ENCODE peak calls at places on chromosomes 11 and 22, in five cellular contexts. I is lower lobe of right lung, G is neural progenitor cell, B is AG04450, Z is brain microvascular endothelial cell. J is an unnamed sample.

GRCh38 chr22:29154364-29155048 is 51.2 kb upstream of the EMID1 start:
- DNase-seq in I (peak; percentile 86), G (peak; percentile 88), B (peak; percentile 15), Z (peak; percentile 44), J (peak; percentile 65)

GRCh38 chr22:49966716-49967332 is 6.3 kb downstream of the PIM3 start:
- DNase-seq in I (peak; percentile 87), G (peak; percentile 51), B (no peak), Z (no peak), J (no peak)

GRCh38 chr22:20728523-20729190 is 45.3 kb upstream of the SERPIND1 start:
- DNase-seq in I (no peak), G (no peak), B (no peak), Z (no peak), J (no peak)

GRCh38 chr11:18766015-18766414 is 25.6 kb downstream of the PTPN5 start:
- DNase-seq in I (no peak), G (no peak), B (no peak), Z (no peak), J (no peak)

GRCh38 chr11:107819361-107820014 is 39.1 kb downstream of the SLC35F2 start:
- DNase-seq in I (no peak), G (no peak), B (no peak), Z (peak; percentile 40), J (peak; percentile 17)

GRCh38 chr11:48081151-48082010 is 101.0 kb downstream of the PTPRJ start:
- DNase-seq in I (peak; percentile 51), G (no peak), B (no peak), Z (peak; percentile 68), J (peak; percentile 81)

GRCh38 chr11:59173080-59173963 is 1.4 kb downstream of the DTX4 start:
- DNase-seq in I (peak; percentile 64), G (peak; percentile 90), B (no peak), Z (no peak), J (peak; percentile 43)

GRCh38 chr11:102724904-102725515 is at the start of gene MMP8:
- DNase-seq in I (no peak), G (no peak), B (no peak), Z (peak; percentile 19), J (no peak)

GRCh38 chr11:16364250-16364649 is 7.9 kb upstream of the SOX6 start:
- DNase-seq in I (no peak), G (no peak), B (no peak), Z (no peak), J (no peak)

GRCh38 chr11:119340335-119341221 is at the start of gene C1QTNF5:
- DNase-seq in I (peak; percentile 77), G (peak; percentile 66), B (no peak), Z (no peak), J (peak; percentile 39)

GRCh38 chr11:130029137-130029536 is 26.5 kb upstream of the PRDM10 start:
- DNase-seq in I (no peak), G (peak; percentile 28), B (no peak), Z (no peak), J (no peak)

GRCh38 chr11:124897681-124898680 is at the start of gene ROBO4:
- DNase-seq in I (no peak), G (no peak), B (peak; percentile 66), Z (peak; percentile 91), J (peak; percentile 97)

GRCh38 chr11:17511571-17511970 is 32.6 kb downstream of the USH1C start:
- DNase-seq in I (no peak), G (no peak), B (no peak), Z (no peak), J (no peak)

DNA sequence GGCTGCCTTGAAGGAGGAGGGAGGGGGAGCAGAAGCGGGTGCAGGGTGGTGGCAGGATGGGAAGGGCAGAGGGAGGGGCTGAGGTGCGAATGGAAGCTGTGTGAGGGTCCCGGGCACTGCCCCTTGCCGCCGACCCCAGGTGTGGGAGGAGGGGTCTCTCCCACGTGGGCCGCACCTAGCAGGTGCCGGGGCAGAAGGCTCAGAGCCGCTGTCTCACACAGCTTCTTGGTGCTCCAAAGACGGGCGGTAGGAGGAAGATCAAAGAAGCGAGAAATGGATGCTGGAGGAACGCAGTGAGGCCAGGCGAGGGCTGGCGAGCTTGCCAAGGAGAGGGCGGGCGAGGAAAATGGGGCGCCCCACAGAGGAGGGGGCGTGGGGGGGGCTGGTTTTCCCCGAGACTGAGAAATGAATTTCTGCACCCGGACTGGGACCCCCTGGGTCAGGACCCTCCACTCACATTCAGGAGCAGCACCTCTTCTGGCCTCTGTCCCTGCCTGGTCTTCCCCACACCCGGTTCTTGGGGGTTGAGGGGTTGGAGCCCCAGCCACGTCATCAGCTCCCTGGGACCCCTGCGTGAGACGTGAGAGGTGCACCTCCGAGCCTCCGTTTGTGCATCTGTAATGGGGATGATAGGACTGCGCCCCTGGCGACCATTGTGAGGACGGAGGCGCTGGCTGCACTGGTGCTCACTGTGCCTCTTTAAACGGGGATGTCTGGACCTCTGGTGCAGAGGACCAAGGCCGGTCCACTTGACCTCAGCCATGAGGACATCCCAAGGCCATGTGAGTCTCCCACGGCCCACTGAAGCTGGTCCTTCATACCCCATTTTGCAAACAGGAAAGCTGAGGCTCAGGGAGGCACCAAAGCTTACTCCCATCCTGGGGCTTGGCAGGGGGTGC is 16.8 kb downstream of the LSP1 start:
- DNase-seq in I (peak; percentile 39), G (peak; percentile 30), B (no peak), Z (no peak), J (no peak)
- TF ChIP-seq CTCF in I (no peak), G (peak; percentile 37), B (peak; percentile 20), Z (peak; percentile 34), J (peak; percentile 46)

GRCh38 chr11:4090258-4090657 is 4.3 kb upstream of the RRM1 start:
- DNase-seq in I (no peak), G (no peak), B (no peak), Z (no peak), J (no peak)

GRCh38 chr11:4086584-4087353 is 7.8 kb upstream of the RRM1 start:
- DNase-seq in I (no peak), G (no peak), B (no peak), Z (no peak), J (no peak)

GRCh38 chr11:4084406-4084805 is 10.2 kb upstream of the RRM1 start:
- DNase-seq in I (no peak), G (peak; percentile 45), B (no peak), Z (no peak), J (no peak)

GRCh38 chr11:4085575-4085974 is 9.0 kb upstream of the RRM1 start:
- DNase-seq in I (no peak), G (no peak), B (no peak), Z (no peak), J (no peak)

DNA sequence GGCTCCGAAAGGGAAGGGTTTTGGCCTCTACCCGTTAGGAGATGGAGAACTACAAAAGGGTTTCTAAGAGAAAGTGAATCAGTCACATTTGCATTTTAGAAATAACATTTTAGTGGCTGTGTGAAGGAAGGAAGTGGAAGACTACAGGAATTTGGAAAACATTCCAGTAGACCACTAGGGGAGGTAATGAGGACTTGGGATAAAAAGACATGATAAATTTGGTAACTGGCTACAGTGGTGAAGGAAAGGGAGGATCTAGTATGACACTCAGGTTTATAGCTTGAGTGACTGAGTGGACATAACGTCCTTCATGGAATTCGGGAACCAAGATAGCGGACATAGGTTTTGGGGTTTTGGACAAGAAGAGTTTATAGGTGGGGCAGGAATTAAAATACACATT is 7.0 kb upstream of the RRM1 start:
- DNase-seq in I (no peak), G (no peak), B (no peak), Z (no peak), J (no peak)
- TF ChIP-seq CTCF in I (no peak), G (peak; percentile 30), B (peak; percentile 42), Z (peak; percentile 25), J (peak; percentile 24)

DNA sequence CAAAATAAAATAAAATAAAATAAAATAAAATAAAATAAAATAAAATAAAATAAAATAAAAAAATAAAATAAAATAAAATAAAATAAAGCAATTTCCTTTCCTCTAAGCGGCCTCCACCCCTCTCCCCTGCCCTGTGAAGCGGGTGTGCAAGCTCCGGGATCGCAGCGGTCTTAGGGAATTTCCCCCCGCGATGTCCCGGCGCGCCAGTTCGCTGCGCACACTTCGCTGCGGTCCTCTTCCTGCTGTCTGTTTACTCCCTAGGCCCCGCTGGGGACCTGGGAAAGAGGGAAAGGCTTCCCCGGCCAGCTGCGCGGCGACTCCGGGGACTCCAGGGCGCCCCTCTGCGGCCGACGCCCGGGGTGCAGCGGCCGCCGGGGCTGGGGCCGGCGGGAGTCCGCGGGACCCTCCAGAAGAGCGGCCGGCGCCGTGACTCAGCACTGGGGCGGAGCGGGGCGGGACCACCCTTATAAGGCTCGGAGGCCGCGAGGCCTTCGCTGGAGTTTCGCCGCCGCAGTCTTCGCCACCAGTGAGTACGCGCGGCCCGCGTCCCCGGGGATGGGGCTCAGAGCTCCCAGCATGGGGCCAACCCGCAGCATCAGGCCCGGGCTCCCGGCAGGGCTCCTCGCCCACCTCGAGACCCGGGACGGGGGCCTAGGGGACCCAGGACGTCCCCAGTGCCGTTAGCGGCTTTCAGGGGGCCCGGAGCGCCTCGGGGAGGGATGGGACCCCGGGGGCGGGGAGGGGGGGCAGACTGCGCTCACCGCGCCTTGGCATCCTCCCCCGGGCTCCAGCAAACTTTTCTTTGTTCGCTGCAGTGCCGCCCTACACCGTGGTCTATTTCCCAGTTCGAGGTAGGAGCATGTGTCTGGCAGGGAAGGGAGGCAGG is at the start of gene GSTP1:
- DNase-seq in I (peak; percentile 95), G (peak; percentile 96), B (peak; percentile 78), Z (peak; percentile 75), J (peak; percentile 90)
- TF ChIP-seq CTCF in I (peak; percentile 87), G (peak; percentile 84), B (peak; percentile 51), Z (peak; percentile 58), J (peak; percentile 40)

GRCh38 chr11:44760917-44761545 is 34.3 kb downstream of the TSPAN18 start:
- DNase-seq in I (no peak), G (peak; percentile 94), B (peak; percentile 52), Z (peak; percentile 92), J (peak; percentile 86)
- TF ChIP-seq CTCF in I (no peak), G (peak; percentile 47), B (no peak), Z (peak; percentile 7), J (no peak)

DNA sequence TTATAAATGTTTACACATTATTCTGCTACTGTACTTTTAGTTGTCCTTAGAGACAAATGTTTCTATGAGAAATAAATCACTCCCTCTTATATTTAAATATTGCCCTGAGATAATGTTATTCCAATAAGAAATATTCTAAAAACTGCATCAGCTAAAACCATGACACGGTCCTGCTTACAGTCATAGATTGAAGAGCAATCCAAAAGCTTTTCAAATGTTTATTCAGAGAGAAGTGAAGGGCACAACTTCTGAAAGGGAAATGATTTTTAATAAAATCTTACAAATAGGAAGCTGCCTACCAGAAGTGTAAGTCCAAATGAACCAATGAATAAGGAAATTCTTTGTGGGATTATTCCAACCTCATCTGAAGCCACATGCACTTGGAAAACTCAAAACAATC is 49.2 kb downstream of the STK33 start:
- DNase-seq in I (no peak), G (no peak), B (no peak), Z (no peak), J (no peak)
- TF ChIP-seq CTCF in I (no peak), G (no peak), B (no peak), Z (no peak), J (no peak)

GRCh38 chr11:77065878-77066228 is 918 bp upstream of the CAPN5 start:
- DNase-seq in I (peak; percentile 61), G (peak; percentile 48), B (no peak), Z (peak; percentile 15), J (peak; percentile 62)

GRCh38 chr11:77068461-77069335 is 1.9 kb downstream of the CAPN5 start:
- DNase-seq in I (no peak), G (no peak), B (no peak), Z (no peak), J (no peak)

GRCh38 chr11:77067776-77068460 is 1.1 kb downstream of the CAPN5 start:
- DNase-seq in I (no peak), G (no peak), B (no peak), Z (no peak), J (no peak)

GRCh38 chr11:77064648-77065217 is 2.0 kb upstream of the CAPN5 start:
- DNase-seq in I (no peak), G (no peak), B (no peak), Z (no peak), J (no peak)

GRCh38 chr11:77066229-77067023 is at the start of gene CAPN5:
- DNase-seq in I (peak; percentile 93), G (peak; percentile 98), B (peak; percentile 76), Z (peak; percentile 89), J (peak; percentile 96)
- TF ChIP-seq CTCF in I (peak; percentile 28), G (peak; percentile 50), B (peak; percentile 46), Z (peak; percentile 61), J (peak; percentile 23)

J was measured in cardiac fibroblast.